ENCODE peak calls at places on chromosomes 2 and 18, in ten cellular contexts. E is brain microvascular endothelial cell; W is mesendoderm; A is D341Med; Q is fibroblast of the conjunctiva; H is iris pigment epithelial cell; G is dermis microvascular lymphatic vessel endothelial cell; M is stimulated activated CD8-positive, alpha-beta memory T cell treated with anti-CD3 and anti-CD28 coated beads, Interleukin-12 subunit alpha, Interleukin-12 subunit beta, amount 100 ng/mL, for 1 hour; T is CD4-positive, alpha-beta T cell; O is AG10803. B is an unnamed sample.

GRCh38 chr18:58255701-58256311 is 211.8 kb downstream of the NEDD4L start:
- DNase-seq in O (no peak), A (no peak), Q (no peak), M (no peak), W (no peak), T (no peak), G (no peak), H (no peak), E (no peak), B (no peak)

GRCh38 chr2:55809875-55810620 is 113.5 kb downstream of the EFEMP1 start:
- DNase-seq in M (no peak), H (peak; percentile 74), E (no peak), Q (peak; percentile 73), G (no peak), W (peak; percentile 17), T (no peak), A (no peak), O (peak; percentile 73), B (peak; percentile 85)

GRCh38 chr2:181393472-181393871 is 63.7 kb upstream of the ITGA4 start:
- DNase-seq in O (peak; percentile 62), Q (peak; percentile 31), T (no peak), W (peak; percentile 29), A (no peak), H (peak; percentile 80), E (peak; percentile 79), M (no peak), G (peak; percentile 81), B (peak; percentile 53)

GRCh38 chr18:63258749-63259580 is 60.6 kb downstream of the BCL2 start:
- DNase-seq in Q (no peak), W (no peak), A (no peak), G (no peak), O (no peak), T (no peak), M (no peak), E (no peak), H (no peak), B (no peak)

GRCh38 chr18:69397096-69397495 is 3.6 kb upstream of the DOK6 start:
- DNase-seq in G (no peak), H (peak; percentile 35), M (no peak), O (peak; percentile 13), W (peak; percentile 49), A (no peak), E (peak; percentile 46), T (no peak), Q (no peak), B (peak; percentile 46)

GRCh38 chr2:1993711-1994682 is 249.7 kb upstream of the PXDN start:
- DNase-seq in E (peak; percentile 98), G (peak; percentile 97), O (no peak), M (no peak), A (no peak), W (no peak), Q (no peak), H (peak; percentile 68), T (no peak), B (peak; percentile 64)

GRCh38 chr2:216694201-216694825 is 1.0 kb downstream of the IGFBP5 start:
- DNase-seq in T (no peak), H (peak; percentile 63), O (peak; percentile 33), A (peak; percentile 58), G (peak; percentile 35), M (no peak), W (peak; percentile 67), Q (no peak), E (peak; percentile 32), B (no peak)

GRCh38 chr2:85436836-85437487 is 18.4 kb downstream of the SH2D6 start:
- DNase-seq in W (no peak), E (no peak), A (no peak), G (no peak), H (no peak), M (no peak), T (no peak), O (no peak), Q (no peak), B (no peak)

GRCh38 chr2:86068098-86069047 is 37.3 kb downstream of the POLR1A start:
- DNase-seq in E (peak; percentile 24), H (peak; percentile 59), M (peak; percentile 15), W (peak; percentile 4), A (no peak), G (no peak), T (peak; percentile 25), O (peak; percentile 30), Q (no peak), B (peak; percentile 51)

GRCh38 chr2:238471-239268 is 25.2 kb downstream of the SH3YL1 start:
- DNase-seq in E (no peak), O (no peak), A (no peak), T (no peak), Q (no peak), G (no peak), W (no peak), H (no peak), M (no peak), B (no peak)

GRCh38 chr2:54579682-54580349 is 123.7 kb downstream of the SPTBN1 start:
- DNase-seq in M (no peak), E (no peak), H (no peak), G (no peak), T (peak; percentile 45), A (no peak), Q (no peak), O (no peak), W (no peak), B (no peak)

GRCh38 chr2:172427990-172428840 is 829 bp downstream of the ITGA6 start:
- DNase-seq in W (peak; percentile 78), H (peak; percentile 26), Q (no peak), M (peak; percentile 27), T (peak; percentile 60), G (peak; percentile 48), A (peak; percentile 63), O (no peak), E (no peak), B (no peak)

GRCh38 chr2:16014041-16014787 is 73.9 kb downstream of the MYCN start:
- DNase-seq in T (no peak), M (no peak), Q (no peak), H (no peak), O (no peak), G (no peak), A (no peak), E (no peak), W (no peak), B (no peak)

GRCh38 chr2:73252238-73253027 is 18.3 kb downstream of the CCT7 start:
- DNase-seq in Q (no peak), E (no peak), T (no peak), A (no peak), O (no peak), W (no peak), G (no peak), M (no peak), H (no peak), B (no peak)

GRCh38 chr2:56656826-56657225 is 473.0 kb downstream of the CCDC85A start:
- DNase-seq in O (no peak), G (no peak), Q (no peak), T (no peak), A (no peak), M (no peak), H (peak; percentile 27), E (no peak), W (no peak), B (no peak)

GRCh38 chr18:75064513-75064905 is 144.4 kb downstream of the PTGR3 start:
- DNase-seq in W (no peak), G (no peak), O (no peak), H (no peak), T (no peak), A (peak; percentile 31), Q (no peak), E (no peak), M (no peak), B (no peak)

GRCh38 chr18:41721103-41721502 is 233.9 kb upstream of the PIK3C3 start:
- DNase-seq in E (no peak), M (no peak), G (no peak), T (no peak), W (peak; percentile 81), A (no peak), Q (no peak), O (no peak), H (no peak), B (no peak)

GRCh38 chr18:47448956-47449355 is 197.5 kb upstream of the SKOR2 start:
- DNase-seq in E (no peak), H (no peak), A (peak; percentile 55), W (no peak), M (no peak), T (no peak), Q (no peak), O (no peak), G (no peak), B (no peak)

GRCh38 chr2:171416009-171416926 is 17.5 kb downstream of the METTL8 start:
- DNase-seq in A (peak; percentile 78), O (peak; percentile 96), E (peak; percentile 97), M (peak; percentile 67), W (peak; percentile 93), Q (peak; percentile 94), G (peak; percentile 97), H (peak; percentile 98), T (peak; percentile 75), B (peak; percentile 98)

GRCh38 chr2:74708883-74709282 is 54.8 kb downstream of the SEMA4F start:
- DNase-seq in Q (no peak), H (peak; percentile 81), A (no peak), E (peak; percentile 10), O (peak; percentile 53), M (no peak), T (no peak), G (no peak), W (no peak), B (peak; percentile 73)